ENCODE peak calls at places on chromosomes 12 and 14, in five cellular contexts. T is adrenal gland, S is uterus, L is tibial nerve, E is fibroblast of lung. Q is an unnamed sample.

GRCh38 chr14:68962681-68963080 is 16.4 kb downstream of the ACTN1 start:
- DNase-seq in T (no peak), S (no peak), L (no peak), E (no peak), Q (no peak)

GRCh38 chr14:59306775-59307174 is 118.3 kb downstream of the DAAM1 start:
- DNase-seq in T (no peak), S (no peak), L (no peak), E (peak; percentile 86), Q (no peak)

GRCh38 chr14:54108481-54109471 is 152.2 kb upstream of the BMP4 start:
- DNase-seq in T (no peak), S (no peak), L (no peak), E (peak; percentile 98), Q (no peak)

GRCh38 chr12:62660763-62661162 is 194.1 kb downstream of the MON2 start:
- DNase-seq in T (no peak), S (no peak), L (no peak), E (peak; percentile 82), Q (no peak)

GRCh38 chr12:15855646-15856045 is 26.5 kb upstream of the STRAP start:
- DNase-seq in T (no peak), S (no peak), L (no peak), E (peak; percentile 27), Q (no peak)

GRCh38 chr14:67003009-67003753 is 186.1 kb upstream of the GARIN2 start:
- DNase-seq in T (no peak), S (no peak), L (no peak), E (peak; percentile 23), Q (no peak)

GRCh38 chr12:96035283-96036236 is at the start of gene LTA4H:
- DNase-seq in T (peak; percentile 97), S (peak; percentile 99), L (peak; percentile 99), E (peak; percentile 96), Q (peak; percentile 93)

GRCh38 chr12:64081020-64081419 is 141.1 kb downstream of the KICS2 start:
- DNase-seq in T (no peak), S (no peak), L (no peak), E (peak; percentile 21), Q (no peak)

GRCh38 chr12:2076196-2076570 is 23.4 kb downstream of the CACNA1C start:
- DNase-seq in T (no peak), S (peak; percentile 85), L (no peak), E (no peak), Q (no peak)

GRCh38 chr14:20494935-20495766 is 10.2 kb upstream of the RNASE10 start:
- DNase-seq in T (peak; percentile 21), S (no peak), L (no peak), E (peak; percentile 6), Q (no peak)

GRCh38 chr12:46430340-46430948 is 57.9 kb upstream of the SLC38A2 start:
- DNase-seq in T (peak; percentile 24), S (no peak), L (no peak), E (peak; percentile 90), Q (no peak)

GRCh38 chr12:5655120-5655519 is 223.2 kb downstream of the NTF3 start:
- DNase-seq in T (no peak), S (no peak), L (no peak), E (no peak), Q (no peak)

GRCh38 chr14:26170885-26171284 is 426.9 kb downstream of the NOVA1 start:
- DNase-seq in T (no peak), S (no peak), L (no peak), E (no peak), Q (no peak)
- TF ChIP-seq CTCF in T (no peak), S (no peak), L (no peak), E (no peak), Q (no peak)

GRCh38 chr12:49110191-49111155 is at the start of gene LMBR1L:
- DNase-seq in T (peak; percentile 98), S (peak; percentile 99), L (peak; percentile 98), E (peak; percentile 97), Q (peak; percentile 90)
- TF ChIP-seq CTCF in T (peak; percentile 46), S (peak; percentile 69), L (peak; percentile 43), E (peak; percentile 42), Q (peak; percentile 60)

GRCh38 chr12:52739963-52740362 is 36.6 kb upstream of the KRT77 start:
- DNase-seq in T (no peak), S (no peak), L (no peak), E (no peak), Q (no peak)
- TF ChIP-seq CTCF in T (no peak), S (no peak), L (no peak), E (no peak), Q (no peak)

GRCh38 chr12:127928615-127929014 is 338.4 kb upstream of the TMEM132C start:
- DNase-seq in T (no peak), S (no peak), L (no peak), E (peak; percentile 68), Q (no peak)

GRCh38 chr12:127929172-127929571 is 337.8 kb upstream of the TMEM132C start:
- DNase-seq in T (no peak), S (no peak), L (no peak), E (no peak), Q (no peak)

GRCh38 chr12:127928178-127928577 is 338.8 kb upstream of the TMEM132C start:
- DNase-seq in T (peak; percentile 83), S (no peak), L (no peak), E (no peak), Q (no peak)

GRCh38 chr12:127923501-127923900 is 343.5 kb upstream of the TMEM132C start:
- DNase-seq in T (peak; percentile 46), S (no peak), L (no peak), E (no peak), Q (no peak)

GRCh38 chr12:127926004-127926403 is 341.0 kb upstream of the TMEM132C start:
- DNase-seq in T (peak; percentile 71), S (no peak), L (peak; percentile 26), E (peak; percentile 46), Q (peak; percentile 26)
- TF ChIP-seq CTCF in T (peak; percentile 54), S (peak; percentile 52), L (peak; percentile 46), E (peak; percentile 38), Q (peak; percentile 56)

DNA sequence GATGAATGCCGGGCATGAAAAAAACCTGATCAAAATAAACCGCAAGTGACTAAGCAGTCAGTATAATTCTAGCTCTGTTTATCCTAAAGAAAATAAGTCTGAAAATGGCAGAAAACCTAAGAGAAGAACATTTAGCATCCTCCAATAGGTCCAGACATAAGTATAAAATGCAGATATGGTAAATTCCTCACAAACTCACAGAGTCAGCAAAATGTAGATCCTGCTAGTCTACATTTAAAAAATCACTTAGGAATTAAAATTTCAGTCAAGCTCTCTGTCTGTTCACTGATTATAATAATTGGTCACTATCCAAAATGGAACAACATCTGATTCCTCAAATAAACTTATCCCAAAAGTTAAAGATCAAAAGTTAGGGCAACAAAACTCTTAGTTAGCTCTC is 95.1 kb downstream of the DIO2 start:
- DNase-seq in T (no peak), S (no peak), L (no peak), E (no peak), Q (no peak)
- TF ChIP-seq CTCF in T (no peak), S (no peak), L (no peak), E (no peak), Q (no peak)

GRCh38 chr12:110704750-110705149 is 15.8 kb upstream of the HVCN1 start:
- DNase-seq in T (no peak), S (no peak), L (no peak), E (no peak), Q (no peak)
- TF ChIP-seq CTCF in T (no peak), S (no peak), L (no peak), E (no peak), Q (peak; percentile 41)

DNA sequence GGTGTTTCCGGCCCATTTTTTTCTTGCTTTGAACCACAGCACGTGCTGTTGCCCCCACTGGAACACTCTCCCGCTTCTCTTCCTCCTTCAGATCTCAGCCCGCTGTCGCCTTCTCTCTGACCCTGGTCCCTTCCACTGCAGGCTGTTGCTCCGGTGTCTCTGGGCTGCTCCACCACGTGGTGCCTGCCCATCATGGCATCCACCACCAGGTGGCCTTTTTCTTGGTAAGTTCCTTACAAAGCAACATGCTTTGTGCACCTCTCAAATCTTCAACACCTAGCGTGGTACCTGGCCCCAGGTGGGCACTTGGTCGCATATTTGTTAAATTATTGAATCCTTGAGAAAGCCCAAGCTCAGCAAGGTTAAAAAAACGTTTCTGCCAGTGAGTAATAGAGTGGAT is 19.1 kb downstream of the TUNAR start:
- DNase-seq in T (no peak), S (no peak), L (no peak), E (no peak), Q (no peak)
- TF ChIP-seq CTCF in T (no peak), S (no peak), L (no peak), E (no peak), Q (peak; percentile 53)

DNA sequence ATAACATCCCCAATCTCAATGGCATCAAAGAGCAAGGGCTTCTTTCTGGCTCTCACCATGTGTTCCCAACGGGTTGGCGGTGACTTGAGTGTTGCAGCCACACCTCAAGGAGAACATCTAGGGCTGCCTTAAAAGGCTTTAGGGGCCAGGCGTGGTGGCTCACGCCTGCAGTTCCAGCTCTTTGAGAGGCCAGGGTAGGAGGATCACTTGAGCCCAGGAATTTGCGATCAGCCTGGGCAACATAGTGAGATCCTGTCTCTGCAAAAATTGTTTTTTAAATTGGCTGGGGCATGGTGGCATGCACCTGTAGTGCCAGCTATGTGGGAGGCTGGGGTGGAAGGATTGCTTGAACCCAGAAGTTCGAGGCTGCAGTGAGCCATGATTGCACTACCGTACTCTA is 14.9 kb downstream of the RFLNA start:
- DNase-seq in T (no peak), S (no peak), L (no peak), E (no peak), Q (no peak)
- TF ChIP-seq CTCF in T (no peak), S (no peak), L (no peak), E (no peak), Q (no peak)